ENCODE peak calls at places on chromosomes 13 and 19, in six cellular contexts. I is neural crest cell, Z is progenitor cell of endocrine pancreas, X is adrenal gland, W is NB4, O is B cell. B is an unnamed sample.

GRCh38 chr19:8531470-8531869 is 17.5 kb upstream of the ZNF414 start:
- DNase-seq in I (no peak), Z (no peak), X (no peak), W (peak; percentile 37), O (no peak), B (no peak)

GRCh38 chr19:12331211-12331941 is 2.1 kb downstream of the ZNF563 start:
- DNase-seq in I (no peak), Z (no peak), X (peak; percentile 39), W (no peak), O (peak; percentile 86), B (no peak)

GRCh38 chr13:30520571-30520970 is 54.8 kb upstream of the HMGB1 start:
- DNase-seq in I (no peak), Z (no peak), X (peak; percentile 49), W (no peak), O (no peak), B (no peak)

GRCh38 chr19:17530586-17530985 is 19.1 kb downstream of the PGLS start:
- DNase-seq in I (no peak), Z (no peak), X (no peak), W (peak; percentile 87), O (no peak), B (no peak)

GRCh38 chr19:8441725-8442544 is 2.8 kb upstream of the HNRNPM start:
- DNase-seq in I (no peak), Z (no peak), X (no peak), W (no peak), O (no peak), B (no peak)

GRCh38 chr19:52941941-52942370 is 18.7 kb upstream of the ZNF888 start:
- DNase-seq in I (no peak), Z (no peak), X (peak; percentile 26), W (peak; percentile 61), O (no peak), B (no peak)

GRCh38 chr19:12628040-12629022 is 17.6 kb downstream of the ZNF791 start:
- DNase-seq in I (no peak), Z (no peak), X (no peak), W (no peak), O (no peak), B (no peak)

GRCh38 chr13:80469841-80470378 is 129.0 kb upstream of the SPRY2 start:
- DNase-seq in I (no peak), Z (no peak), X (peak; percentile 79), W (peak; percentile 19), O (no peak), B (no peak)

GRCh38 chr19:50460161-50460765 is 16.0 kb upstream of the EMC10 start:
- DNase-seq in I (no peak), Z (no peak), X (no peak), W (peak; percentile 18), O (peak; percentile 68), B (no peak)

GRCh38 chr19:54172413-54172763 is 572 bp downstream of the TMC4 start:
- DNase-seq in I (no peak), Z (no peak), X (no peak), W (no peak), O (no peak), B (no peak)

GRCh38 chr19:46919324-46919723 is 58.5 kb downstream of the ARHGAP35 start:
- DNase-seq in I (no peak), Z (no peak), X (no peak), W (peak; percentile 44), O (no peak), B (no peak)

GRCh38 chr13:30033681-30034447 is 183.4 kb upstream of the UBL3 start:
- DNase-seq in I (no peak), Z (no peak), X (no peak), W (peak; percentile 58), O (no peak), B (no peak)

GRCh38 chr13:31674056-31674455 is 65.3 kb upstream of the RXFP2 start:
- DNase-seq in I (no peak), Z (no peak), X (no peak), W (peak; percentile 24), O (no peak), B (no peak)

GRCh38 chr13:94427313-94427712 is 52.2 kb downstream of the DCT start:
- DNase-seq in I (no peak), Z (no peak), X (no peak), W (no peak), O (no peak), B (no peak)

GRCh38 chr13:27375686-27376326 is 48.6 kb upstream of the GTF3A start:
- DNase-seq in I (peak; percentile 78), Z (peak; percentile 63), X (peak; percentile 53), W (peak; percentile 60), O (peak; percentile 51), B (peak; percentile 57)

GRCh38 chr13:48562296-48563066 is 29.6 kb upstream of the RCBTB2 start:
- DNase-seq in I (no peak), Z (no peak), X (no peak), W (peak; percentile 78), O (peak; percentile 85), B (no peak)

GRCh38 chr13:94210826-94211225 is 268.7 kb downstream of the DCT start:
- DNase-seq in I (no peak), Z (no peak), X (no peak), W (peak; percentile 36), O (no peak), B (no peak)

GRCh38 chr19:57359300-57359699 is 4.1 kb upstream of the TRAPPC2B start:
- DNase-seq in I (no peak), Z (no peak), X (no peak), W (no peak), O (no peak), B (no peak)
- TF ChIP-seq CTCF in I (no peak), Z (no peak), X (no peak), W (no peak), O (no peak), B (no peak)

DNA sequence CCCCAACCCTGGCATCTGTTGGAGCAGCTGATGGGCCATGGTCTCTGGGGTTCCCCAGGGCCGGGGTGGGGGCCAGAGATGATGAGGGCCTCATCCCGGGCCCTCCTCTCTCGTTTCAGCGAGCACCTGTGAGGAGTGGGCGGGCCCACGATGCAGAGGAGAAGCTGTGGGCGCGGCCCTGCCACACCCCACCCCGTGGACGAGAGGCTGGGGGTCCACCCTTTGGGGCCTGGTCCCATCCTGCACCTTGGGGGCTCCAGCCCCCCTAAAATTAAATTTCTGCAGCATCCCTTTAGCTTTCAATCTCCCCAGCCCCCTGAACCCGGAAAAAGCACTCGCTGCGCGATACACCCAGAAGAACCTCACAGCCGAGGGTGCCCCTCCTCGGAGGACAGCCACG is 5.6 kb downstream of the HMG20B start:
- DNase-seq in I (no peak), Z (no peak), X (no peak), W (no peak), O (no peak), B (no peak)
- TF ChIP-seq CTCF in I (no peak), Z (no peak), X (no peak), W (no peak), O (no peak), B (no peak)

DNA sequence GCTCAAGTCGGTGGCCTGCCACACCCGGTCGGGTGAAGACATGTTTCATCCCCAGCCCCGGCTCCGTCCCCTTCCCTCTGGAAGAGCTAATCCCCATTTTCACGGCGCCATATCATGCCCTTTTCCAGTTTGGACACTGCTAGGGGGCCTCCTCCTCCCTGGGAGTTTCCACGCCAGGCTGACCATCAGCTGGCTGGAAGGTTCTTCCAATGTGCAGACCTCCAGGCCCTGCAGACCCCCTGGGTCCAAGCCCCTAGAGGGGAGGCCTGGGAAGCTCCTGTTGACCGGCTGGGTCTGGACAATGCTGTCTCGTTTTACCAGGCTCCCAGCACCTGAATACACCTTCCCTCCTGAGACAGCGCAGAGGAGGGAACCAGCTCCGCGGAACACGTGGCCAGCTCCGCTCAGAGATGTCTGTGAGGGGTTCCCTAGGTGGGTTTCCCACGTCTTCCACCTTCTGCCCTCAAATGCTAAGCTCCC is 44.7 kb upstream of the RANBP3 start:
- DNase-seq in I (no peak), Z (no peak), X (no peak), W (no peak), O (no peak), B (no peak)
- TF ChIP-seq CTCF in I (no peak), Z (no peak), X (no peak), W (no peak), O (peak; percentile 42), B (no peak)

GRCh38 chr13:109999659-110000533 is 213.5 kb upstream of the IRS2 start:
- DNase-seq in I (no peak), Z (no peak), X (no peak), W (no peak), O (no peak), B (no peak)

GRCh38 chr13:109998030-109998429 is 211.6 kb upstream of the IRS2 start:
- DNase-seq in I (no peak), Z (no peak), X (no peak), W (no peak), O (no peak), B (no peak)

GRCh38 chr13:110000534-110001345 is 214.4 kb upstream of the IRS2 start:
- DNase-seq in I (no peak), Z (no peak), X (no peak), W (no peak), O (no peak), B (no peak)

GRCh38 chr13:109996404-109996960 is 210.1 kb upstream of the IRS2 start:
- DNase-seq in I (no peak), Z (no peak), X (no peak), W (no peak), O (no peak), B (no peak)

DNA sequence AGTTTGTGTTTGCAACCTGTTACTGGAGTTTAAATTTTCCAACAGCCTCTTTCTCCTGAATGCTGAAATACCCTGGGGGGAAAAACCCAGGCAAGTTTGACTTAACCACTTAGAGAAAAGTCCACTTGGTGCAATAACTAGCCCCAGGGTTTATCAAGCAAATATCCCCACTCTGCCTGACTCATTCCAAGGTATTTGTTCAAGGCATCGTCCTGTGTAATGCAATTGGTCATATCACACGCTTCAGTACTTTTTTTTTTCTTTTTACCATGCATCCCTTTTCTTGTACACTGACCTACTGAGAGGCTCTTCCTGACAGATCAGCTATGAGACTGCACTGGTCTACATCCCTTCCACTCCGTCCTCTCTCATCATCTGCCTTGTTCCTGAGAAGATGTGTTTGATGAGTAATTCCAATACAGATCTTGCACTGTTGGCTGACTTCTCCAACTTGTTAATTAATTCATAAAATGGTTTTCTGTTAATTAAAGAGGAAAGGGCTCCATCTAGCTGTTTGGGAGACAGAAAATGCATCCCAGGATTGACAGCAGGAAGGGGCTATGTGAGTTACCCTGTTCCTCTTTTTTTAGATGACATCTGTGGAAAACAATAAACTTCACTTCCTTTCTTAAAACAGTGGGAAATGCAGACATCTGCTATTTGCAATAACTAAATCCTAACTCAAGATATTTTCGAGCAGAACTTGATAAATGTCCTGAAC is 212.6 kb upstream of the IRS2 start:
- DNase-seq in I (no peak), Z (no peak), X (no peak), W (peak; percentile 40), O (no peak), B (no peak)
- TF ChIP-seq CTCF in I (no peak), Z (no peak), X (no peak), W (no peak), O (no peak), B (no peak)

DNA sequence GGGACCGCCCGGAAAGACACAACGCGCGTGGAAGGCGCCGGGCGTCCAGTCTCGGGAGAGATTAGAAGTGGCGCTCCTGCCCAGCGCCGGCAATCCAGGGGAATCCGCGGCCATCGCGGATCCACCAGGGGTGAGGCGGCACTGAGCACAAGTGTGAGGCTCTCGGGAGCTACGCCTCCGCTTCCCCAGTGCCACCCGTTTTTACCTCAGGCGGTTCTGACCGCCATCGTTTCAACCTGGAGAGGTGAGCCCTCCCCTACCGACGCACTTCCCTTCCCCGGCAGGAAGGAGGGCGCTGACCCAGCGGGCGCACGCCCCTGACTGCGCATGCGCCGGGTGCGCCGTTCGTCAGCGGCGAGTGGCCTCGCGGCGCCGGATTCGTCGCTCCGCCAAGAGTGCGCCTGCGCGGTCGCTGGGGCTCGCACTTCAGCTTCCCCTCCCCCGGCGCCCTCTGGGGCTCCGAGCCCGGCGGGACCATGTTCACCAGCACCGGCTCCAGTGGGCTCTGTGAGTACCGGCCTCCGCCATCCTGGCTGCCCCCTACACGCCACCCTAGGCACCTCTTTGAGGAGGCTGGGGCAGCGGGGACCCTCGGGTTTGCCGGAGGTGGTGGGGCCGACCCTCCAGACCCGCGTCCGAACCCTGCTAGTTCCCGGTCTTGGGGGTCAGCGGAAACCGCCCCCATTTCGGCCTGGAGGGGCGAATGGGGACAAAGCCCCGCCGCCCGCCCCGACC is at the start of gene UBAC2:
- DNase-seq in I (peak; percentile 83), Z (peak; percentile 96), X (peak; percentile 94), W (peak; percentile 89), O (peak; percentile 96), B (peak; percentile 76)
- TF ChIP-seq CTCF in I (no peak), Z (no peak), X (no peak), W (no peak), O (no peak), B (no peak)